ENCODE peak calls at places on chromosomes 3 and 15, in eight cellular contexts. R is cardiac fibroblast, H is kidney, L is foreskin fibroblast, I is breast epithelium, U is fibroblast of pulmonary artery, N is tibial artery, T is OCI-LY7. B is an unnamed sample.

GRCh38 chr15:39461536-39462140 is 119.2 kb upstream of the THBS1 start:
- DNase-seq in R (peak), H (peak), L (peak), I (no peak), U (peak), N (no peak), T (no peak), B (no peak)

GRCh38 chr3:120765830-120766511 is 23.4 kb downstream of the GTF2E1 start:
- DNase-seq in R (no peak), H (no peak), L (no peak), I (no peak), U (no peak), N (no peak), T (no peak), B (no peak)

GRCh38 chr3:184154909-184155643 is at the start of gene DVL3:
- DNase-seq in R (peak), H (peak), L (peak), I (peak), U (peak), N (peak), T (peak), B (no peak)

GRCh38 chr15:68874788-68875187 is 54.1 kb upstream of the ANP32A start:
- DNase-seq in R (no peak), H (no peak), L (no peak), I (no peak), U (no peak), N (no peak), T (peak), B (no peak)

GRCh38 chr15:78079296-78080087 is 2.0 kb upstream of the TBC1D2B start:
- DNase-seq in R (no peak), H (no peak), L (no peak), I (no peak), U (no peak), N (peak), T (no peak), B (no peak)

GRCh38 chr15:57994468-57995154 is 70.9 kb downstream of the ALDH1A2 start:
- DNase-seq in R (no peak), H (no peak), L (peak), I (no peak), U (no peak), N (no peak), T (no peak), B (no peak)

GRCh38 chr3:9918261-9919038 is 1.6 kb downstream of the IL17RC start:
- DNase-seq in R (no peak), H (peak), L (no peak), I (no peak), U (no peak), N (no peak), T (no peak), B (no peak)

GRCh38 chr3:128426128-128426921 is 40.4 kb downstream of the DNAJB8 start:
- DNase-seq in R (peak), H (peak), L (no peak), I (no peak), U (peak), N (no peak), T (peak), B (no peak)

GRCh38 chr3:193040836-193041672 is 123.4 kb upstream of the MB21D2 start:
- DNase-seq in R (peak), H (no peak), L (peak), I (no peak), U (peak), N (no peak), T (peak), B (no peak)

GRCh38 chr3:52470920-52471319 is 15.5 kb downstream of the NISCH start:
- DNase-seq in R (no peak), H (no peak), L (no peak), I (no peak), U (no peak), N (no peak), T (no peak), B (no peak)

DNA sequence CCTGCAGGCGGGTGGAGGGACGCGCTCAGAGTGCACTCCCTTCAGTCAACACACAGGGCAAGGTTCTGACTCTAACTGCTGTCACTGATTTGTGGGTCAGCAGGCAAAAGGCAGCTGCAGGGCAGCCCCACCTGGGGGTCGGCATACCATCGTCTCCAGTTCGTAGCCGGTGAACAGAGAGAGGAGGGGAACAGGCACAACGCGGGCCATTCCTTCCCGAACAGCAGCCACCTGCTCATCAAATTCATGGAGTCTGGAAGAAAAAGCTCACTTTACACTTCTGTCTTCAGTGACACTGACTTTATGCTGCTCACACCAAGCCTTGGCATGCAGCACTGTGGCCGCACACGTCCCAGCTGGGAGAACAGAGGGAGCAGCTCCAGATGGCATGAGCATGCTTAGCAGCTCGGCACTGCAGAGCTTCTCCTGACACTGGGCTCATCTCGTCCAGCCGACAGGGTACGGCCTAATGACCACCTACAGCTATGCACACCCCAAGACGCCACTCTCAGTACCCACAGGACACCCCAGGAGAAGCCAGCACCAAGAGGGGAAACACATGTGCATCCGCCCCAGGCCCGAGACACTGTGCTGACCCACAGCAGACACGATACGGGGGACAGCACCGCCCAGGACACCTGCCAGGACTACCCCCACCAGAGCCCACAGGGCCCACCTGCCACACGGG is 14.5 kb upstream of the OCA2 start:
- DNase-seq in R (no peak), H (no peak), L (no peak), I (no peak), U (no peak), N (no peak), T (no peak), B (no peak)
- H3K4me3 ChIP-seq in R (no peak), H (no peak), L (no peak), I (no peak), U (no peak), N (no peak), T (no peak), B (no peak)

GRCh38 chr15:95866698-95867440 is 463.6 kb upstream of the NR2F2 start:
- DNase-seq in R (peak), H (no peak), L (no peak), I (no peak), U (peak), N (no peak), T (no peak), B (no peak)
- TF ChIP-seq CTCF in R (no peak), H (no peak), L (no peak), I (no peak), U (no peak), N (no peak), T (no peak), B (no peak)

GRCh38 chr3:3059637-3060036 is 50.5 kb downstream of the IL5RA start:
- DNase-seq in R (no peak), H (no peak), L (no peak), I (no peak), U (no peak), N (no peak), T (no peak), B (no peak)

DNA sequence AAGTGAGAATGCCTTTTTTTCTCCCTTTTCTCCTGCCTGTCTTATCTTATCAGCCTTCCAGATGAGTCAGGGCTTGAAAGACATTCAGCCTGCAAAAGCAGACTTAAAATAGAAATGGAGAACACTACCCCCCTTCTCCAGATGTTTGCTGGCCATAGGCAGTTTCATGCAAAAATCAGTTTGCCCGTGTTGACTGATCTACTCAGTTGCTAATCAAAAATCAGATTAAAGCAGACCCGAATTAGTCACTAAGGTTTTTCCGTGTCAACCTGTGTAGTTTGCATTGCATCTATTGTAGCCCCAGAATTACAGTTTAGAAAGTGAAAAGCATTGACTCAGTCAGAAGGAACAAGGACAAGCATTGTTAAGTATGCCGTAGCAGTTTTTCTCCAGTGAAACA is 56.2 kb downstream of the IL5RA start:
- DNase-seq in R (peak), H (no peak), L (no peak), I (no peak), U (peak), N (no peak), T (no peak), B (no peak)
- H3K4me3 ChIP-seq in R (no peak), H (no peak), L (no peak), I (no peak), U (no peak), N (no peak), T (no peak), B (peak)

DNA sequence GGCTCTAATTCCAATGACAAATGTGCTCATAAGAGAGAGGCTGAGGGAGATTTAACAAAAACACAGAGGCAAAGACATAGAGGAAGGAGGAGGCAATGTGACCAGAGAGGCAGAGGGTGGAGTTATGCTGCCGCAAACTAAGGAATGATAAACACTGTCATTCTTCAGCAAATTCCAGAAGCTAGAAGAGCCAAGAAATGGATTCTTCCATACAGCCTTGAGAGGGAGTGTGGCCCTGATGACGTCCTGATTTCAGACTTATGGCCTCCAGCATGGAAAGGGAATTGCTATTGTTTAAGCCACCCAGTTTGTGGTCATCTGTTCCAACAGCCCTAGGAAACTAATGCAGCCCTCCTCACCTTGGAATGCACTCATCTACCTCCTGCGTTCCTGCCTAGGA is 30.5 kb downstream of the CD47 start:
- DNase-seq in R (no peak), H (no peak), L (no peak), I (no peak), U (no peak), N (no peak), T (no peak), B (no peak)
- TF ChIP-seq CTCF in R (no peak), H (no peak), L (no peak), I (no peak), U (no peak), N (no peak), T (no peak), B (no peak)

GRCh38 chr15:94079968-94080367 is 151.4 kb upstream of the MCTP2 start:
- DNase-seq in R (no peak), H (no peak), L (no peak), I (no peak), U (no peak), N (no peak), T (no peak), B (no peak)
- H3K4me3 ChIP-seq in R (no peak), H (no peak), L (no peak), I (no peak), U (no peak), N (no peak), T (no peak), B (no peak)

GRCh38 chr3:27360113-27361078 is 8.8 kb downstream of the NEK10 start:
- DNase-seq in R (peak), H (no peak), L (peak), I (no peak), U (peak), N (no peak), T (peak), B (no peak)

GRCh38 chr3:27354588-27355203 is 14.5 kb downstream of the NEK10 start:
- DNase-seq in R (peak), H (no peak), L (no peak), I (no peak), U (no peak), N (no peak), T (no peak), B (no peak)

GRCh38 chr3:27358372-27358771 is 10.8 kb downstream of the NEK10 start:
- DNase-seq in R (no peak), H (no peak), L (no peak), I (no peak), U (no peak), N (no peak), T (no peak), B (no peak)

GRCh38 chr3:27356976-27357375 is 12.2 kb downstream of the NEK10 start:
- DNase-seq in R (no peak), H (no peak), L (no peak), I (no peak), U (peak), N (no peak), T (no peak), B (no peak)

DNA sequence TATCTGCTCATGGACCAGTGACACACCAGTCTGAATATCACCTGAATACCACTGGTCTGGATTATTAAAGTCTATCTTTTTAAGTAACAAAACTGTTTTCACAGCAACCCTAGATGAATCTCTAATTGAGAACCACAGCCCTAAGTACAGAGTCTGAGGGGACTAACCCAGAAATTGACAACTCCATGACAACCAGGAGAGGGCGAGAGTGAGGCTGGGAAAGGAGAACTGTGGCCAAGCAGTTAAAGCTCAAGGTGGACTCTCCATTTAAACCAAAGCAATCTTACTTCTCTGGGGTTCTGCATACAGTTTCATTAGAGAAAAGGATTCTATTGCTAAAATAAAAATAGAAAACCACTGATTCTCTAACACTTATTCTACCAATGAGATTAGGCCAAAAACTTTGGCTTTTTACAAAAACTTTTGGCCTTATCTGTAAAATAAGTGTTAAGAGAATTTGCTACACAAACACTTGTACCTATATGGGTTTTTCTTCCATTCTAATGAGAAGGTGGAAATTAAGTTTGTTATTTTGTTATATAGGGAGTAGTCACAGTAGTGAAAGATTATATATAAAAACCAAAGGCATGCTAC is 11.4 kb downstream of the NEK10 start:
- DNase-seq in R (peak), H (no peak), L (peak), I (no peak), U (peak), N (no peak), T (peak), B (no peak)
- TF ChIP-seq CTCF in R (peak), H (peak), L (peak), I (no peak), U (peak), N (peak), T (peak), B (peak)

GRCh38 chr15:32033186-32033890 is 3.0 kb downstream of the CHRNA7 start:
- DNase-seq in R (no peak), H (no peak), L (no peak), I (no peak), U (no peak), N (no peak), T (no peak), B (no peak)

GRCh38 chr15:32030795-32031194 is 480 bp downstream of the CHRNA7 start:
- DNase-seq in R (no peak), H (no peak), L (no peak), I (no peak), U (no peak), N (no peak), T (no peak), B (no peak)

GRCh38 chr15:32028921-32029320 is 1.4 kb upstream of the CHRNA7 start:
- DNase-seq in R (no peak), H (no peak), L (no peak), I (no peak), U (no peak), N (no peak), T (no peak), B (no peak)

GRCh38 chr15:32029409-32029861 is 880 bp upstream of the CHRNA7 start:
- DNase-seq in R (no peak), H (no peak), L (no peak), I (no peak), U (no peak), N (no peak), T (no peak), B (no peak)

GRCh38 chr15:32029862-32030781 is at the start of gene CHRNA7:
- DNase-seq in R (peak), H (peak), L (peak), I (peak), U (peak), N (no peak), T (peak), B (no peak)
- H3K4me3 ChIP-seq in R (peak), H (peak), L (peak), I (peak), U (peak), N (peak), T (no peak), B (peak)

GRCh38 chr3:98705694-98706093 is 57.4 kb upstream of the ST3GAL6 start:
- DNase-seq in R (peak), H (no peak), L (no peak), I (no peak), U (peak), N (no peak), T (no peak), B (no peak)
- TF ChIP-seq CTCF in R (peak), H (no peak), L (peak), I (no peak), U (peak), N (peak), T (no peak), B (no peak)